ENCODE peak calls at places on chromosomes 12 and 14, in six cellular contexts. K is A549, R is HEK293T, I is K562, B is HepG2, F is IMR-90. L is an unnamed sample.

GRCh38 chr12:44875954-44876553 is at the start of gene NELL2:
- DNase-seq in F (no peak), K (peak; percentile 49), R (peak; percentile 83), I (peak; percentile 72), B (no peak), L (no peak)

GRCh38 chr14:76863724-76864407 is 37.7 kb downstream of the LRRC74A start:
- DNase-seq in K (no peak), R (no peak), B (peak; percentile 19), I (no peak), F (no peak), L (peak; percentile 13)

GRCh38 chr12:45912774-45913173 is 77.6 kb downstream of the SCAF11 start:
- DNase-seq in I (no peak), F (no peak), B (no peak), R (no peak), K (no peak), L (no peak)

GRCh38 chr12:92478692-92479091 is 224.1 kb upstream of the PLEKHG7 start:
- DNase-seq in I (no peak), B (no peak), F (no peak), K (no peak), R (no peak), L (no peak)

GRCh38 chr12:48157889-48158370 is 615 bp upstream of the ASB8 start:
- DNase-seq in F (no peak), R (no peak), I (no peak), K (no peak), B (no peak), L (no peak)

GRCh38 chr12:93616584-93617101 is 44.2 kb downstream of the SOCS2 start:
- DNase-seq in F (peak; percentile 81), B (no peak), I (no peak), K (peak; percentile 11), R (no peak), L (no peak)

GRCh38 chr12:31868980-31869379 is 90.2 kb upstream of the RESF1 start:
- DNase-seq in K (no peak), F (peak; percentile 20), B (no peak), I (no peak), R (no peak), L (no peak)

GRCh38 chr12:76080729-76081415 is 3.6 kb downstream of the NAP1L1 start:
- DNase-seq in R (peak; percentile 20), F (no peak), B (peak; percentile 4), I (no peak), K (peak; percentile 38), L (no peak)

GRCh38 chr12:72271741-72272661 is at the start of gene TRHDE:
- DNase-seq in B (no peak), R (peak; percentile 67), F (peak; percentile 60), K (no peak), I (no peak), L (no peak)

GRCh38 chr12:6534914-6535696 is 788 bp downstream of the GAPDH start:
- DNase-seq in F (peak; percentile 69), I (peak; percentile 73), B (peak; percentile 22), R (peak; percentile 59), K (peak; percentile 64), L (no peak)

GRCh38 chr14:94665121-94665520 is 52.9 kb downstream of the SERPINA3 start:
- DNase-seq in R (no peak), I (no peak), F (peak; percentile 80), B (no peak), K (no peak), L (no peak)

DNA sequence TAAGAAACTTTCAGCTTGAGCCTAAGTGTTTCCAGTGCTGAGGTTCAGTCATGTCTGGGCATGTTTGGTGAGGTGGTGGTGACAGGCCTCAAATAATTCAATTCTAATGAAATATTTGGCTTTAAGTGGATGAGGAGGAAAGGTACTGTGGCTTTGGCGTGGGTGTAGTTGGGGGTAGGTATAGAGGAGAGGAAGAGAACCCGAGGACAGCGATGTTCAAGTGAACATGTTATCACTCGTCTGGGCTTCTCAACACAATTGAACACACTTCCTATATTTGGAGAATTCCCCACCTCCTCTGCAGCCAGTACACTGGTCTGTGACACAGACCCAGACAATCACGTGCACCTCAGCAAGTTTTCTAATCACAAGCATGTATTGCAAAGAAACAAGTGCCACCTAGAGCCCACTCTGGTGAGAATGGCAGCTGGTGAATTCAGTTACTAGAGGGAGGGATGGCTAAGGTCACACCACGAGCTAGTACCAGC is 53.0 kb downstream of the IFNG-AS1 start:
- DNase-seq in R (no peak), K (no peak), I (no peak), B (peak; percentile 3), F (peak; percentile 3), L (peak; percentile 65)
- TF ChIP-seq BHLHE40 in R (no peak), K (no peak), I (no peak), B (no peak), F (no peak), L (peak; percentile 95)

DNA sequence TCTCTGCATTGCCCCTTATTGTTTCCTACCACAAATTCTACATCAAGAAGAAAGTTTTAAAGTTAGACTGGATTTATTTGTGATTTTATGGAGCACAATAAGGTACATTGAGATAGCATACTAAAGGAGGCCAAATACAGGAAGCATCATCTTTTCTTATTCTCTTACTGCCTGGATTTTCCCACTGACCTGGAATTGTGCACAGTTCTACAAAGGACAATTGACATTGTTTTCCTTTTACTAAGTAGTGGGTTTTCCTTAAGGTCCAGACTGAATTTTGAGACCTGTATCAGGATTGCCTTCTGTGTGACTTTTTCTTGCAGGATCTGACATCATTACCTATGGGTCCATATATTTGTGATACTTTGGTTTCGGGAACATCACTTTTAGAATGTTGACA is 18.8 kb upstream of the ZNF140 start:
- DNase-seq in B (no peak), F (no peak), R (no peak), K (no peak), I (no peak), L (no peak)
- TF ChIP-seq BHLHE40 in B (no peak), F (no peak), R (no peak), K (no peak), I (no peak), L (no peak)

GRCh38 chr12:124155711-124156110 is 139.2 kb upstream of the RFLNA start:
- DNase-seq in F (no peak), I (no peak), R (no peak), B (no peak), K (no peak), L (no peak)

GRCh38 chr12:124157416-124157815 is 137.5 kb upstream of the RFLNA start:
- DNase-seq in I (no peak), B (no peak), K (no peak), R (no peak), F (no peak), L (no peak)

GRCh38 chr12:124162151-124163110 is 132.5 kb upstream of the RFLNA start:
- DNase-seq in I (no peak), R (no peak), F (no peak), K (no peak), B (no peak), L (no peak)

GRCh38 chr12:124159655-124160054 is 135.2 kb upstream of the RFLNA start:
- DNase-seq in I (no peak), F (no peak), B (no peak), R (no peak), K (no peak), L (no peak)

GRCh38 chr12:124160102-124160501 is 134.8 kb upstream of the RFLNA start:
- DNase-seq in F (no peak), R (no peak), I (no peak), K (no peak), B (no peak), L (no peak)
- TF ChIP-seq BHLHE40 in F (no peak), R (no peak), I (no peak), K (no peak), B (no peak), L (no peak)

GRCh38 chr14:100606687-100607610 is 19.7 kb upstream of the BEGAIN start:
- DNase-seq in K (no peak), F (no peak), B (no peak), R (no peak), I (no peak), L (no peak)

GRCh38 chr14:100605706-100606686 is 18.8 kb upstream of the BEGAIN start:
- DNase-seq in K (no peak), R (no peak), I (no peak), F (peak; percentile 18), B (no peak), L (no peak)

GRCh38 chr14:100608064-100608463 is 20.8 kb upstream of the BEGAIN start:
- DNase-seq in F (no peak), R (no peak), I (no peak), B (no peak), K (no peak), L (no peak)

GRCh38 chr14:100608586-100609330 is 21.5 kb upstream of the BEGAIN start:
- DNase-seq in R (no peak), F (no peak), I (no peak), B (no peak), K (no peak), L (no peak)

DNA sequence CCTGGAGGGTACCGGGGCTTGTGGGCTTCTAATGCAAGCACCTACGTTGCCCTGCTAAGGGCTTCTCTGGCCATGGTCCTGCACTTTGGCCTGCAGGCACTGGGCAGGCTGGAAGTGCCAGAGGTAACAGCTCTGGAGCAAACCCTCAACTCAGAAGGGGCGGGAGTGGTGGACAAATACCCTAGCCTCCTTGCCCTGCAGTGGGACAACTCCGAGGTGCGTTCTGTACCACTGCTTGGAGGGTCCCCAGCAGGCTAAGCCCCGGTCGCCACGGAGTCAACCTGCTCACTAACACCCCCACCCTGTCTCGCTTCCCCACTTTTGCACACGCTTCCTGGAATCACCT is 20.4 kb upstream of the BEGAIN start:
- DNase-seq in K (no peak), R (no peak), F (no peak), B (no peak), I (no peak), L (no peak)
- TF ChIP-seq BHLHE40 in K (no peak), R (no peak), F (no peak), B (no peak), I (no peak), L (no peak)

DNA sequence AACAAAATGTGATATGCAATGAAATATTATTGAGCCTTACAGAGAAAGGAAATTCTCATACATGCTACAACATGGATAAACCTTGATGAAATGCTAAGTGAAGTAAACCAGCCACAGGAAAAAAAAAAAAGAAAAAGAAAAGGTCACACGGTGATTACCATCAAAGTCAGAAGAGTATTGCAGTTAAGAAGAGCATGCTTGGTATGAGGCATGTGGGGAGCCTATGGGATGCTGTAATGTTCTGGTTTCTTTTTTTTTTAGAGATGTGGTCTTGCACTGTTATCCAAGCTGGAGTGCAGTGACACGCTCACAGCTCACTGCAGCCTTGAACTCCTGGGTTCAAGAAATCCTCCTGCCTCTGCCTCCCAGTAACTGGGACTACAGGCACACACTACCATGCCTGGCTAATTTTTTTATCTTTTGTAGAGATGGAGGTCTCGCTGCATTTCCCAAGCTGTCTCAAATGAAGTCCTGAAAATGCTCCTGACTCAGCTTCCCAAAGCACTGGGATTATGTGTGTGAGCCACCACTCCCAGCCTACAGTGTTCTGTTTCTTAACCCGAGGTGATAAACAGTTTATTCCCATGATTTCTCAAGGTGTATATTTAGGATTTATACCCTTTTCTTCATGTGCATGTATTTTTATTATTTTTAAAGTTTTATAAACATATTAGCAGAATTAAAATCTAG is 96.2 kb downstream of the SEC23A start:
- DNase-seq in F (peak; percentile 36), K (no peak), R (no peak), I (no peak), B (no peak), L (no peak)
- TF ChIP-seq BHLHE40 in F (no peak), K (no peak), R (no peak), I (no peak), B (no peak), L (no peak)

DNA sequence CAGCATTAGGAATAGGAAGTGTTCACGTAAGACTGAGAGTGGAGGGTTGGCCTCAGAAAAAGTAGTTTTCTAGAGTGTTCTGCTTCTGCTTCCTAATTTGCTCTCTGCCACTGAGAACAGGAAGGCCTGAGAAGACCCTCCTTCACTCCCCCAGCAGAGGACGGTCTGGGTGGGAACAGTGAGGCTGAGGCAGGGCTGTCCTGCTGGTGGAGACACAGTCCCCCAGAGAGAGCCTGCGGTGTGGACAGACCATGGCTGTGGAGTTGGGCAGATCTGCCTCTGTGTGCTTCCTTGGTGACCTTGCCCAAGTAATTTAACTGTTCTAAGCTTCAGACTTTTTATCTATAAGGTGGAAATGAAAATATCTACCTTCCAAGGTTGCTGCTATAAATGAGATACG is 182.3 kb downstream of the DACT1 start:
- DNase-seq in F (no peak), B (no peak), I (no peak), R (no peak), K (no peak), L (no peak)
- TF ChIP-seq BHLHE40 in F (no peak), B (no peak), I (no peak), R (no peak), K (no peak), L (no peak)